ENCODE peak calls at places on chromosome 12, in four cellular contexts. K is activated CD4-positive, alpha-beta T cell treated with anti-CD3 and anti-CD28 coated beads, Interleukin-2, amount 50 U/mL, for 48 hours; B is T-helper 1 cell; D is neural crest cell. G is an unnamed sample.

GRCh38 chr12:19483727-19484126 is 44.4 kb downstream of the AEBP2 start:
- DNase-seq in K (no peak), B (no peak), D (no peak), G (no peak)

GRCh38 chr12:132437252-132438138 is 52.5 kb upstream of the FBRSL1 start:
- DNase-seq in K (no peak), B (no peak), D (no peak), G (no peak)

GRCh38 chr12:54404061-54405004 is 14.7 kb downstream of the ITGA5 start:
- DNase-seq in K (peak; percentile 75), B (no peak), D (peak; percentile 72), G (no peak)

GRCh38 chr12:113099364-113099763 is 36.2 kb downstream of the RASAL1 start:
- DNase-seq in K (no peak), B (no peak), D (no peak), G (no peak)

GRCh38 chr12:25521625-25522256 is 31.3 kb downstream of the LMNTD1 start:
- DNase-seq in K (no peak), B (no peak), D (no peak), G (no peak)

GRCh38 chr12:120262852-120263724 is 2.4 kb downstream of the PXN start:
- DNase-seq in K (no peak), B (no peak), D (no peak), G (peak; percentile 51)

GRCh38 chr12:33439587-33440011 is at the start of gene SYT10:
- DNase-seq in K (no peak), B (no peak), D (peak; percentile 35), G (no peak)

GRCh38 chr12:15988983-15989382 is 77.9 kb downstream of the DERA start:
- DNase-seq in K (no peak), B (no peak), D (no peak), G (no peak)

GRCh38 chr12:14841761-14842160 is 1.6 kb downstream of the ART4 start:
- DNase-seq in K (no peak), B (no peak), D (no peak), G (no peak)

GRCh38 chr12:14664434-14665023 is 31.9 kb downstream of the GUCY2C start:
- DNase-seq in K (no peak), B (no peak), D (no peak), G (no peak)

GRCh38 chr12:48199784-48200198 is 3.3 kb downstream of the OR10AD1 start:
- DNase-seq in K (no peak), B (no peak), D (no peak), G (no peak)

GRCh38 chr12:115308918-115309317 is 624.9 kb upstream of the TBX3 start:
- DNase-seq in K (no peak), B (no peak), D (no peak), G (no peak)

GRCh38 chr12:6767592-6768384 is 1.6 kb downstream of the PTMS start:
- DNase-seq in K (no peak), B (no peak), D (no peak), G (no peak)

GRCh38 chr12:86138770-86139169 is 117.4 kb downstream of the MGAT4C start:
- DNase-seq in K (no peak), B (no peak), D (no peak), G (no peak)

GRCh38 chr12:79063258-79063657 is 198.7 kb downstream of the SYT1 start:
- DNase-seq in K (no peak), B (no peak), D (no peak), G (no peak)

GRCh38 chr12:61891632-61892031 is 368.6 kb upstream of the USP15 start:
- DNase-seq in K (no peak), B (no peak), D (no peak), G (no peak)

GRCh38 chr12:32230607-32230982 is 123.9 kb downstream of the BICD1 start:
- DNase-seq in K (no peak), B (no peak), D (no peak), G (no peak)

GRCh38 chr12:31896514-31897039 is 62.6 kb upstream of the RESF1 start:
- DNase-seq in K (peak; percentile 79), B (peak; percentile 42), D (no peak), G (peak; percentile 91)

GRCh38 chr12:113246478-113247122 is 25.3 kb downstream of the TPCN1 start:
- DNase-seq in K (no peak), B (no peak), D (no peak), G (no peak)

GRCh38 chr12:15788266-15789214 is 648 bp downstream of the EPS8 start:
- DNase-seq in K (peak; percentile 3), B (no peak), D (peak; percentile 12), G (no peak)

GRCh38 chr12:38890102-38890501 is 15.3 kb downstream of the CPNE8 start:
- DNase-seq in K (no peak), B (no peak), D (no peak), G (no peak)

GRCh38 chr12:124388679-124389536 is 94.0 kb downstream of the RFLNA start:
- DNase-seq in K (peak; percentile 68), B (peak; percentile 38), D (peak; percentile 48), G (peak; percentile 92)

GRCh38 chr12:27771470-27772327 is 8.3 kb upstream of the KLHL42 start:
- DNase-seq in K (no peak), B (no peak), D (no peak), G (no peak)

GRCh38 chr12:93290391-93290790 is 87.3 kb upstream of the NUDT4 start:
- DNase-seq in K (no peak), B (no peak), D (no peak), G (no peak)

GRCh38 chr12:4145990-4146859 is 127.3 kb upstream of the CCND2 start:
- DNase-seq in K (peak; percentile 73), B (no peak), D (no peak), G (peak; percentile 15)

GRCh38 chr12:52213541-52214420 is 19.3 kb upstream of the KRT7 start:
- DNase-seq in K (peak; percentile 74), B (no peak), D (peak; percentile 83), G (no peak)

GRCh38 chr12:113152835-113153814 is 3.6 kb downstream of the CFAP73 start:
- DNase-seq in K (peak; percentile 65), B (no peak), D (peak; percentile 57), G (peak; percentile 76)

GRCh38 chr12:130806574-130806973 is 32.5 kb downstream of the STX2 start:
- DNase-seq in K (no peak), B (no peak), D (no peak), G (no peak)

GRCh38 chr12:1533602-1534304 is 60.6 kb downstream of the FBXL14 start:
- DNase-seq in K (peak; percentile 58), B (no peak), D (no peak), G (no peak)

GRCh38 chr12:121251838-121252237 is 41.9 kb downstream of the P2RX4 start:
- DNase-seq in K (no peak), B (no peak), D (no peak), G (no peak)

GRCh38 chr12:39780527-39781446 is 161.2 kb upstream of the ABCD2 start:
- DNase-seq in K (no peak), B (no peak), D (no peak), G (no peak)

GRCh38 chr12:57008113-57008687 is 1.9 kb upstream of the ZBTB39 start:
- DNase-seq in K (no peak), B (no peak), D (no peak), G (no peak)

G was measured in Peyer's patch.